ENCODE peak calls at places on chromosomes 1 and 21, in five cellular contexts. P is heart right ventricle, A is SK-N-SH, W is thyroid gland, K is lower lobe of right lung. I is an unnamed sample.

GRCh38 chr21:29218749-29219148 is 80.0 kb upstream of the BACH1 start:
- DNase-seq in P (no peak), A (no peak), W (no peak), K (no peak), I (no peak)

GRCh38 chr1:221865808-221866207 is 123.9 kb upstream of the DUSP10 start:
- DNase-seq in P (no peak), A (peak), W (no peak), K (no peak), I (no peak)

GRCh38 chr1:246748867-246749266 is 24.7 kb downstream of the SCCPDH start:
- DNase-seq in P (no peak), A (no peak), W (peak), K (no peak), I (no peak)

GRCh38 chr1:28064064-28064463 is 24.3 kb downstream of the EYA3 start:
- DNase-seq in P (no peak), A (no peak), W (no peak), K (no peak), I (no peak)

GRCh38 chr1:159917533-159917932 is 7.8 kb downstream of the TAGLN2 start:
- DNase-seq in P (no peak), A (no peak), W (no peak), K (no peak), I (no peak)

GRCh38 chr1:118304722-118305344 is 119.8 kb upstream of the SPAG17 start:
- DNase-seq in P (no peak), A (peak), W (peak), K (no peak), I (peak)

GRCh38 chr1:26838474-26839338 is 12.2 kb downstream of the ZDHHC18 start:
- DNase-seq in P (no peak), A (no peak), W (no peak), K (no peak), I (no peak)

GRCh38 chr1:174077755-174078490 is 55.8 kb upstream of the RC3H1 start:
- DNase-seq in P (no peak), A (no peak), W (no peak), K (no peak), I (no peak)

GRCh38 chr1:167797005-167797404 is 75.2 kb downstream of the MPZL1 start:
- DNase-seq in P (peak), A (no peak), W (peak), K (peak), I (no peak)

GRCh38 chr1:154696001-154696400 is 88.0 kb upstream of the ADAR start:
- DNase-seq in P (no peak), A (peak), W (no peak), K (no peak), I (no peak)

GRCh38 chr1:87428351-87428750 is 99.7 kb downstream of the LMO4 start:
- DNase-seq in P (no peak), A (no peak), W (no peak), K (no peak), I (no peak)

GRCh38 chr1:41023279-41023990 is 1.9 kb upstream of the SLFNL1 start:
- DNase-seq in P (no peak), A (peak), W (no peak), K (no peak), I (peak)

GRCh38 chr1:243605604-243606003 is 244.4 kb downstream of the AKT3 start:
- DNase-seq in P (no peak), A (no peak), W (no peak), K (no peak), I (no peak)

GRCh38 chr1:183920651-183921050 is 115.7 kb downstream of the RGL1 start:
- DNase-seq in P (no peak), A (no peak), W (no peak), K (no peak), I (no peak)

GRCh38 chr1:77683836-77684148 is 1.3 kb upstream of the ZZZ3 start:
- DNase-seq in P (no peak), A (no peak), W (no peak), K (no peak), I (no peak)

GRCh38 chr1:229990326-229990725 is 76.7 kb upstream of the GALNT2 start:
- DNase-seq in P (no peak), A (no peak), W (no peak), K (no peak), I (no peak)

GRCh38 chr1:198437352-198437751 is 103.1 kb downstream of the ATP6V1G3 start:
- DNase-seq in P (no peak), A (no peak), W (no peak), K (no peak), I (no peak)

GRCh38 chr1:201350361-201350725 is 27.1 kb downstream of the TNNT2 start:
- DNase-seq in P (no peak), A (no peak), W (no peak), K (peak), I (no peak)

GRCh38 chr1:31937300-31938183 is 626 bp downstream of the PTP4A2 start:
- DNase-seq in P (peak), A (peak), W (peak), K (peak), I (peak)

GRCh38 chr1:43453442-43454269 is at the start of gene HYI:
- DNase-seq in P (peak), A (peak), W (peak), K (peak), I (peak)

GRCh38 chr1:97143236-97143882 is 421.8 kb downstream of the PTBP2 start:
- DNase-seq in P (no peak), A (no peak), W (no peak), K (no peak), I (no peak)

GRCh38 chr1:36586146-36586545 is 103.4 kb upstream of the CSF3R start:
- DNase-seq in P (no peak), A (no peak), W (no peak), K (peak), I (no peak)

GRCh38 chr1:218658294-218658693 is 313.2 kb downstream of the TGFB2 start:
- DNase-seq in P (no peak), A (no peak), W (no peak), K (no peak), I (no peak)

GRCh38 chr1:218659911-218660677 is 315.0 kb downstream of the TGFB2 start:
- DNase-seq in P (no peak), A (no peak), W (peak), K (no peak), I (no peak)

GRCh38 chr1:218660678-218661053 is 315.5 kb downstream of the TGFB2 start:
- DNase-seq in P (no peak), A (no peak), W (no peak), K (no peak), I (no peak)

GRCh38 chr1:218656301-218657037 is 311.3 kb downstream of the TGFB2 start:
- DNase-seq in P (no peak), A (no peak), W (no peak), K (no peak), I (no peak)

DNA sequence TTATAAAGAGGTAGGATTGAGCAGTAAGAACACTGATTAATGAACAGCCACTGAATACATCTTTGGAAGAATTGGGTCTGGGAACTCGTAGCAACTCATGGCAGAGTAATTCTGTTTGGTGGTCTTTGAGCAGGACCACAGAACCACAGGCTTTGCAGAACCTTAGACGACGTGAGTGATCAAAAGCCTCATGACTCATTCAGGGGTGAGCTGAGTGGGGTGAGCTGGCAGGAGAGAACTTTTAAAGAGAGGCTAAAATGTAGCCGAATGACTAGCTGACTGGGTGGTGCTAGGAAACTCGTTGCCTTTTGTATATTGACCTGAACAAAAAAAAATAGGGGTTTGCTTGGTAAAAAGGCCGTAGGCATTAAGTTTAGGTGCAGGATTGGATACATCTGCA is 313.8 kb downstream of the TGFB2 start:
- DNase-seq in P (no peak), A (no peak), W (no peak), K (no peak), I (no peak)
- H3K27ac ChIP-seq in P (no peak), A (peak), W (no peak), K (no peak), I (no peak)

DNA sequence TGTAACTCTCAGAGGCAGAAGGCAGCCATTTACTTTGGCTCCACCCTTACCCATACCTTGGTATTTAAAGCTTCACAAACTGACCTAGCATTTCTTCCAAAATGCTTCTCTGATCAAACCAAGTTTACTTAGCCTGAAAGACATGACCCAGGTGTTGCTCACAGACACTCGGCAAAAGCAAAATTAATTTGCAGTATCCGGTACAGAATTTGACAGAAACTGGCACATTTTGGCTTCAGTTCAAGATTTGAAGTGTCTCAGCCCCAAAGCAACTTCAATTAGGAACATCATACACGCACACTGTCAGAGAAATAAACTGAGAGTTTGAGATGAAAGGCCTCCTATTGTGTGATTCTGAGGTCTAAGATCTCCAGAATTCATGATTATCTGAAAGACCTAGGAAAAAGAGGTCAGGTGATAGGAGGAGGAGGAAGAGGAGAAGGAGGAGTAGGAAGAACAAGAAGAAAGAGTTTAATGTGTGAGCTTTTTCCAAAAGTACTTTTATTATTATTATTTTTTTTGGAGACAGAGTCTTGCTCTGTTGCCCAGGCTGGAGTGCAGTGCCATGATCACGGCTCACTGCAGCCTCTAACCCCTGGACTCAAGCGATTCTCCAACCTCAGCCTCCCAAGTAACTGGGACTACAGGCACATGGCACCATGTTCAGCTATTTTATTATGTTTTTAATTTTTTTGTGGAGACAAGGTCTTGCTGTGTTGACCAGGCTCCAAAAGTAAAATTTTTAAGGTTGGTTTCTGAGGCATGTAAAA is 143.6 kb downstream of the SLC45A1 start:
- DNase-seq in P (no peak), A (no peak), W (no peak), K (no peak), I (no peak)
- H3K27ac ChIP-seq in P (peak), A (peak), W (peak), K (peak), I (no peak)

GRCh38 chr1:220787069-220787614 is 429 bp downstream of the MTARC1 start:
- DNase-seq in P (no peak), A (peak), W (peak), K (peak), I (peak)
- H3K27ac ChIP-seq in P (peak), A (peak), W (peak), K (peak), I (peak)

GRCh38 chr21:32383812-32384211 is 9.0 kb downstream of the URB1 start:
- DNase-seq in P (no peak), A (no peak), W (no peak), K (no peak), I (no peak)

GRCh38 chr21:32380940-32381339 is 11.9 kb downstream of the URB1 start:
- DNase-seq in P (no peak), A (no peak), W (no peak), K (no peak), I (no peak)

GRCh38 chr21:32378956-32379355 is 13.9 kb downstream of the URB1 start:
- DNase-seq in P (no peak), A (no peak), W (no peak), K (no peak), I (no peak)

GRCh38 chr21:32382108-32382601 is 10.7 kb downstream of the URB1 start:
- DNase-seq in P (no peak), A (no peak), W (no peak), K (no peak), I (no peak)

GRCh38 chr21:32381571-32381970 is 11.2 kb downstream of the URB1 start:
- DNase-seq in P (no peak), A (no peak), W (no peak), K (no peak), I (no peak)
- H3K27ac ChIP-seq in P (no peak), A (peak), W (no peak), K (no peak), I (no peak)

GRCh38 chr1:64173300-64173940 is 30.0 kb upstream of the UBE2U start:
- DNase-seq in P (no peak), A (no peak), W (no peak), K (no peak), I (no peak)

GRCh38 chr1:64167176-64167575 is 36.2 kb upstream of the UBE2U start:
- DNase-seq in P (no peak), A (no peak), W (no peak), K (no peak), I (no peak)

GRCh38 chr1:64175639-64176038 is 27.8 kb upstream of the UBE2U start:
- DNase-seq in P (no peak), A (no peak), W (no peak), K (no peak), I (no peak)

GRCh38 chr1:64172458-64172983 is 30.9 kb upstream of the UBE2U start:
- DNase-seq in P (no peak), A (peak), W (no peak), K (no peak), I (no peak)

GRCh38 chr1:64171797-64172281 is 31.6 kb upstream of the UBE2U start:
- DNase-seq in P (no peak), A (no peak), W (no peak), K (no peak), I (no peak)
- H3K27ac ChIP-seq in P (no peak), A (peak), W (no peak), K (no peak), I (no peak)

DNA sequence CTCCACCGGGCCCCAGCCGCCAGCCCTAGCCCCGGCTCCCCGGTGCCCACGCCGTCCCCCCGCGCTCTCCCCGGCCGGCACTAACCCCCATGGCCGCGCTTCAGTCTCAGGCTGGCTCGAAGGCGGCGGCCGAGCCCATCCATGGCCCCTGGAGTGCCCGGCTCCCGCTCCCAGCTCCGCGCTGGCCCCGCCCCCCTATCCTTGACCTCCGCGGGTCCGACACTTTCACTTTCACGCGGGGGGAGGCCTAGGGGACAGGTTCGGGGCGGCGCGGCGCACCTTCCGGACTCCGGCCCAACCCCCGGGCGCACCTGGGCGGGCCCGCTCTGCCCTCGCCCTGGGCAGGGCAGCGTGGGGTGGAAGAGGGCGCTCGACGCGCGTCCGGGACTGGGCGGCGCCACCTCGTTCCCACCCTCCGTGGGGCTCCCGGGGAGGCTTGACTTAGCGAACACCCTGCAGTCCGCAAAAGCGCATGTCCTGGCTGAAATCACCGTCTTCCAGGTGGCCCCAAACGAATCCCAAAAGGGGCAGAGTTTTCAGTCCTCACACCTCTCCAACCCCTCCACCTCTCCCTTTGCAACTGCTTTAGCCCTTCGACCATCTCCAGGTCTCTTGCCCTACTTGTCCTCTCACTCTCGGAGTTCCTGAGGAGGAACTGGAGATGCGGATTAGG is 3.9 kb upstream of the DENND2D start:
- DNase-seq in P (peak), A (peak), W (peak), K (peak), I (no peak)
- H3K27ac ChIP-seq in P (no peak), A (no peak), W (peak), K (peak), I (no peak)

GRCh38 chr1:151606384-151606783 is 5.5 kb upstream of the SNX27 start:
- DNase-seq in P (no peak), A (no peak), W (no peak), K (no peak), I (no peak)
- H3K27ac ChIP-seq in P (no peak), A (no peak), W (no peak), K (no peak), I (no peak)

GRCh38 chr21:39384674-39385298 is 35.9 kb upstream of the HMGN1 start:
- DNase-seq in P (no peak), A (no peak), W (no peak), K (no peak), I (no peak)
- H3K27ac ChIP-seq in P (peak), A (no peak), W (no peak), K (peak), I (no peak)

DNA sequence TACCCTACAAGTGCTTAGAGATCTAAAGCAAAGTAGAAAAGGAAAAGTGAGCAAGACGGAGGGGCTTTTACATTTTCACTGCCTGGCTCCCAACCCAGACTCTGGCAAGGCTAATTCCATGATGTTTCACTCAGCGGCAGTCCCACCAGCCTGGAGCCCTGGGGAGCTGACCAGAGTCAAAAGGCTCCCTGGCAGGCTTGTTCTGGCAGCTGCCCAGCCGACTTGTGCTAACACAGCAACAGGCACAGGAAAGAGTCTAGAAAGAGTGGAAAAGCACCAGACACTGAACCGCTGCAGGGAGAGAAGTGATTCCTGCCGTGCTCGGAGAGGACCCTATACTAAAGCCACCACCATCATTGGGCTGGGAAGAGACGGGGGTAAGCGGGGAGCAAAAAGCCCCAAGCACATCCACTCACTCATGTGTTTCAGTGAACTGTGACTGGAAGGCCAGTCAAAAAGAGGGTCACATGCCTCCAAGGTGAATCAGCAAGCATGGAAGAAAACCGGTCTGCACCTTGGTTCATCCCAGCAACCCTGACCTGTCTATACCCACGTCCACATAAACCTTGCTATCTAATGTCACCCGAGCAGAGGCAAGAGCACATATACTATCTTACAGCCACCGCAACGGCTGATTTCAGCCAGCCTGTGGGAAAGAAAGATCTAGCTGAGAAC is 8.0 kb downstream of the SMIM12 start:
- DNase-seq in P (peak), A (no peak), W (peak), K (peak), I (no peak)
- H3K27ac ChIP-seq in P (peak), A (peak), W (peak), K (no peak), I (no peak)

GRCh38 chr1:212218065-212218464 is 67.1 kb upstream of the PPP2R5A start:
- DNase-seq in P (no peak), A (no peak), W (no peak), K (no peak), I (no peak)
- H3K27ac ChIP-seq in P (no peak), A (no peak), W (peak), K (no peak), I (no peak)

I was measured in WERI-Rb-1.